ENCODE peak calls at places on chromosomes 11 and 22, in eight cellular contexts. One of them, this sample, is unnamed.

GRCh38 chr11:118910309-118911112 is 15.2 kb downstream of the BCL9L start:
- DNase-seq in HT1080: peak; percentile 76
- DNase-seq in fibroblast of gingiva: peak; percentile 94
- DNase-seq in lung: peak; percentile 83
- DNase-seq in HTR-8/SVneo: peak; percentile 82
- DNase-seq in SK-MEL-5: no peak
- DNase-seq in neural crest cell: no peak
- DNase-seq in coronary artery: peak; percentile 92
- DNase-seq in this sample: no peak

GRCh38 chr11:78803995-78804394 is 229.3 kb upstream of the NARS2 start:
- DNase-seq in coronary artery: no peak
- DNase-seq in fibroblast of gingiva: no peak
- DNase-seq in SK-MEL-5: no peak
- DNase-seq in lung: no peak
- DNase-seq in neural crest cell: no peak
- DNase-seq in HT1080: no peak
- DNase-seq in HTR-8/SVneo: no peak
- DNase-seq in this sample: no peak

GRCh38 chr11:56917708-56918450 is 70.8 kb upstream of the OR5AK2 start:
- DNase-seq in HTR-8/SVneo: no peak
- DNase-seq in HT1080: peak; percentile 50
- DNase-seq in neural crest cell: no peak
- DNase-seq in SK-MEL-5: no peak
- DNase-seq in coronary artery: no peak
- DNase-seq in lung: no peak
- DNase-seq in fibroblast of gingiva: no peak
- DNase-seq in this sample: no peak

GRCh38 chr11:134469627-134470026 is 57.6 kb upstream of the B3GAT1 start:
- DNase-seq in neural crest cell: no peak
- DNase-seq in HTR-8/SVneo: no peak
- DNase-seq in SK-MEL-5: peak; percentile 42
- DNase-seq in HT1080: no peak
- DNase-seq in coronary artery: no peak
- DNase-seq in lung: no peak
- DNase-seq in fibroblast of gingiva: no peak
- DNase-seq in this sample: no peak

GRCh38 chr11:13486926-13487660 is 8.7 kb downstream of the PTH start:
- DNase-seq in neural crest cell: peak; percentile 26
- DNase-seq in lung: peak; percentile 79
- DNase-seq in HTR-8/SVneo: no peak
- DNase-seq in coronary artery: no peak
- DNase-seq in HT1080: peak; percentile 71
- DNase-seq in SK-MEL-5: peak; percentile 72
- DNase-seq in fibroblast of gingiva: no peak
- DNase-seq in this sample: no peak

GRCh38 chr11:14015711-14016110 is 53.2 kb downstream of the SPON1 start:
- DNase-seq in fibroblast of gingiva: peak; percentile 51
- DNase-seq in HTR-8/SVneo: peak; percentile 8
- DNase-seq in neural crest cell: no peak
- DNase-seq in coronary artery: no peak
- DNase-seq in lung: no peak
- DNase-seq in SK-MEL-5: no peak
- DNase-seq in HT1080: peak; percentile 69
- DNase-seq in this sample: no peak

GRCh38 chr11:129225190-129225589 is 33.1 kb upstream of the ARHGAP32 start:
- DNase-seq in coronary artery: no peak
- DNase-seq in SK-MEL-5: no peak
- DNase-seq in fibroblast of gingiva: peak; percentile 36
- DNase-seq in HT1080: peak; percentile 91
- DNase-seq in neural crest cell: no peak
- DNase-seq in HTR-8/SVneo: no peak
- DNase-seq in lung: no peak
- DNase-seq in this sample: no peak

GRCh38 chr11:12089473-12089872 is 20.9 kb upstream of the MICAL2 start:
- DNase-seq in HTR-8/SVneo: no peak
- DNase-seq in neural crest cell: no peak
- DNase-seq in fibroblast of gingiva: no peak
- DNase-seq in coronary artery: no peak
- DNase-seq in SK-MEL-5: no peak
- DNase-seq in HT1080: peak; percentile 75
- DNase-seq in lung: no peak
- DNase-seq in this sample: no peak

GRCh38 chr11:46555269-46556054 is 38.4 kb downstream of the AMBRA1 start:
- DNase-seq in SK-MEL-5: peak; percentile 28
- DNase-seq in fibroblast of gingiva: peak; percentile 63
- DNase-seq in coronary artery: no peak
- DNase-seq in HT1080: no peak
- DNase-seq in HTR-8/SVneo: no peak
- DNase-seq in lung: no peak
- DNase-seq in neural crest cell: no peak
- DNase-seq in this sample: no peak

GRCh38 chr11:108253176-108253575 is 30.3 kb downstream of the ATM start:
- DNase-seq in coronary artery: no peak
- DNase-seq in HTR-8/SVneo: no peak
- DNase-seq in fibroblast of gingiva: no peak
- DNase-seq in HT1080: no peak
- DNase-seq in neural crest cell: no peak
- DNase-seq in lung: no peak
- DNase-seq in SK-MEL-5: no peak
- DNase-seq in this sample: no peak

GRCh38 chr22:24140357-24140756 is 40.9 kb upstream of the SUSD2 start:
- DNase-seq in HT1080: no peak
- DNase-seq in HTR-8/SVneo: no peak
- DNase-seq in coronary artery: no peak
- DNase-seq in SK-MEL-5: no peak
- DNase-seq in lung: no peak
- DNase-seq in fibroblast of gingiva: no peak
- DNase-seq in neural crest cell: no peak
- DNase-seq in this sample: no peak

GRCh38 chr11:8693555-8693954 is 11.0 kb downstream of the RPL27A start:
- DNase-seq in neural crest cell: no peak
- DNase-seq in HT1080: no peak
- DNase-seq in SK-MEL-5: peak; percentile 88
- DNase-seq in coronary artery: peak; percentile 66
- DNase-seq in fibroblast of gingiva: peak; percentile 65
- DNase-seq in lung: no peak
- DNase-seq in HTR-8/SVneo: no peak
- DNase-seq in this sample: peak; percentile 43

GRCh38 chr22:50694766-50695420 is 22.3 kb downstream of the SHANK3 start:
- DNase-seq in HT1080: no peak
- DNase-seq in HTR-8/SVneo: no peak
- DNase-seq in SK-MEL-5: no peak
- DNase-seq in lung: no peak
- DNase-seq in coronary artery: no peak
- DNase-seq in neural crest cell: no peak
- DNase-seq in fibroblast of gingiva: no peak
- DNase-seq in this sample: no peak

GRCh38 chr11:69053546-69054396 is 5.0 kb downstream of the TPCN2 start:
- DNase-seq in neural crest cell: no peak
- DNase-seq in HTR-8/SVneo: no peak
- DNase-seq in HT1080: no peak
- DNase-seq in fibroblast of gingiva: no peak
- DNase-seq in coronary artery: no peak
- DNase-seq in SK-MEL-5: no peak
- DNase-seq in lung: no peak
- DNase-seq in this sample: no peak

GRCh38 chr11:116175707-116176106 is 597.1 kb downstream of the BUD13 start:
- DNase-seq in HT1080: no peak
- DNase-seq in SK-MEL-5: no peak
- DNase-seq in lung: no peak
- DNase-seq in coronary artery: peak; percentile 33
- DNase-seq in fibroblast of gingiva: no peak
- DNase-seq in HTR-8/SVneo: no peak
- DNase-seq in neural crest cell: no peak
- DNase-seq in this sample: peak; percentile 49

GRCh38 chr22:36902143-36902911 is 11.1 kb upstream of the CSF2RB start:
- DNase-seq in neural crest cell: no peak
- DNase-seq in HTR-8/SVneo: no peak
- DNase-seq in fibroblast of gingiva: no peak
- DNase-seq in HT1080: no peak
- DNase-seq in lung: no peak
- DNase-seq in coronary artery: no peak
- DNase-seq in SK-MEL-5: no peak
- DNase-seq in this sample: no peak

GRCh38 chr22:46592390-46592872 is 27.8 kb upstream of the GRAMD4 start:
- DNase-seq in HTR-8/SVneo: no peak
- DNase-seq in fibroblast of gingiva: peak; percentile 35
- DNase-seq in lung: no peak
- DNase-seq in coronary artery: no peak
- DNase-seq in neural crest cell: no peak
- DNase-seq in HT1080: peak; percentile 96
- DNase-seq in SK-MEL-5: peak; percentile 98
- DNase-seq in this sample: no peak

GRCh38 chr11:121670792-121671275 is 218.1 kb upstream of the SORL1-AS1 start:
- DNase-seq in fibroblast of gingiva: no peak
- DNase-seq in HTR-8/SVneo: no peak
- DNase-seq in HT1080: no peak
- DNase-seq in neural crest cell: no peak
- DNase-seq in coronary artery: no peak
- DNase-seq in SK-MEL-5: no peak
- DNase-seq in lung: no peak
- DNase-seq in this sample: no peak

GRCh38 chr11:60705895-60706294 is 6.5 kb downstream of the MS4A8 start:
- DNase-seq in coronary artery: no peak
- DNase-seq in neural crest cell: no peak
- DNase-seq in SK-MEL-5: no peak
- DNase-seq in HTR-8/SVneo: no peak
- DNase-seq in fibroblast of gingiva: no peak
- DNase-seq in lung: no peak
- DNase-seq in HT1080: no peak
- DNase-seq in this sample: no peak

GRCh38 chr11:119589011-119589410 is 140.0 kb downstream of the NECTIN1 start:
- DNase-seq in neural crest cell: no peak
- DNase-seq in HT1080: no peak
- DNase-seq in SK-MEL-5: no peak
- DNase-seq in HTR-8/SVneo: no peak
- DNase-seq in coronary artery: no peak
- DNase-seq in fibroblast of gingiva: no peak
- DNase-seq in lung: no peak
- DNase-seq in this sample: no peak

GRCh38 chr11:86969258-86969657 is 14.1 kb upstream of the FZD4 start:
- DNase-seq in lung: no peak
- DNase-seq in coronary artery: no peak
- DNase-seq in HT1080: no peak
- DNase-seq in SK-MEL-5: no peak
- DNase-seq in HTR-8/SVneo: no peak
- DNase-seq in neural crest cell: no peak
- DNase-seq in fibroblast of gingiva: no peak
- DNase-seq in this sample: no peak

GRCh38 chr11:130043575-130043974 is 26.1 kb upstream of the APLP2 start:
- DNase-seq in coronary artery: no peak
- DNase-seq in HT1080: no peak
- DNase-seq in SK-MEL-5: no peak
- DNase-seq in HTR-8/SVneo: no peak
- DNase-seq in fibroblast of gingiva: no peak
- DNase-seq in neural crest cell: no peak
- DNase-seq in lung: no peak
- DNase-seq in this sample: no peak

GRCh38 chr22:30989473-30989872 is 20.4 kb downstream of the TUG1 start:
- DNase-seq in SK-MEL-5: no peak
- DNase-seq in HT1080: no peak
- DNase-seq in fibroblast of gingiva: no peak
- DNase-seq in HTR-8/SVneo: no peak
- DNase-seq in lung: no peak
- DNase-seq in neural crest cell: no peak
- DNase-seq in coronary artery: no peak
- DNase-seq in this sample: no peak

GRCh38 chr11:25244126-25244525 is 747.3 kb downstream of the LUZP2 start:
- DNase-seq in HTR-8/SVneo: no peak
- DNase-seq in lung: no peak
- DNase-seq in coronary artery: no peak
- DNase-seq in neural crest cell: no peak
- DNase-seq in SK-MEL-5: no peak
- DNase-seq in HT1080: no peak
- DNase-seq in fibroblast of gingiva: no peak
- DNase-seq in this sample: no peak

GRCh38 chr11:12785901-12786300 is 111.7 kb downstream of the TEAD1 start:
- DNase-seq in SK-MEL-5: no peak
- DNase-seq in HT1080: no peak
- DNase-seq in neural crest cell: no peak
- DNase-seq in HTR-8/SVneo: no peak
- DNase-seq in lung: no peak
- DNase-seq in fibroblast of gingiva: no peak
- DNase-seq in coronary artery: no peak
- DNase-seq in this sample: no peak

GRCh38 chr11:86205415-86206268 is 38.9 kb upstream of the EED start:
- DNase-seq in fibroblast of gingiva: no peak
- DNase-seq in HT1080: no peak
- DNase-seq in SK-MEL-5: no peak
- DNase-seq in coronary artery: no peak
- DNase-seq in lung: no peak
- DNase-seq in neural crest cell: no peak
- DNase-seq in HTR-8/SVneo: no peak
- DNase-seq in this sample: no peak

GRCh38 chr11:35619754-35620640 is 1.7 kb downstream of the FJX1 start:
- DNase-seq in HTR-8/SVneo: peak; percentile 37
- DNase-seq in lung: no peak
- DNase-seq in coronary artery: no peak
- DNase-seq in HT1080: no peak
- DNase-seq in fibroblast of gingiva: no peak
- DNase-seq in neural crest cell: peak; percentile 69
- DNase-seq in SK-MEL-5: no peak
- DNase-seq in this sample: peak; percentile 59

GRCh38 chr22:34866501-34867171 is 199.3 kb upstream of the ISX start:
- DNase-seq in coronary artery: no peak
- DNase-seq in fibroblast of gingiva: no peak
- DNase-seq in SK-MEL-5: no peak
- DNase-seq in neural crest cell: no peak
- DNase-seq in HT1080: peak; percentile 76
- DNase-seq in HTR-8/SVneo: no peak
- DNase-seq in lung: no peak
- DNase-seq in this sample: no peak

GRCh38 chr22:37109242-37109917 is at the start of gene TMPRSS6:
- DNase-seq in neural crest cell: no peak
- DNase-seq in HTR-8/SVneo: no peak
- DNase-seq in fibroblast of gingiva: no peak
- DNase-seq in coronary artery: no peak
- DNase-seq in HT1080: no peak
- DNase-seq in lung: no peak
- DNase-seq in SK-MEL-5: no peak
- DNase-seq in this sample: no peak

GRCh38 chr11:114399903-114400221 is 449 bp downstream of the C11orf71 start:
- DNase-seq in lung: no peak
- DNase-seq in SK-MEL-5: no peak
- DNase-seq in coronary artery: peak; percentile 86
- DNase-seq in HT1080: no peak
- DNase-seq in neural crest cell: no peak
- DNase-seq in HTR-8/SVneo: no peak
- DNase-seq in fibroblast of gingiva: no peak
- DNase-seq in this sample: peak; percentile 68

GRCh38 chr11:47337229-47337924 is 15.1 kb downstream of the MYBPC3 start:
- DNase-seq in SK-MEL-5: no peak
- DNase-seq in HT1080: no peak
- DNase-seq in coronary artery: no peak
- DNase-seq in neural crest cell: no peak
- DNase-seq in lung: no peak
- DNase-seq in fibroblast of gingiva: no peak
- DNase-seq in HTR-8/SVneo: no peak
- DNase-seq in this sample: no peak

GRCh38 chr11:1340111-1340510 is 30.7 kb upstream of the TOLLIP start:
- DNase-seq in neural crest cell: no peak
- DNase-seq in fibroblast of gingiva: no peak
- DNase-seq in HT1080: no peak
- DNase-seq in coronary artery: no peak
- DNase-seq in HTR-8/SVneo: no peak
- DNase-seq in SK-MEL-5: no peak
- DNase-seq in lung: no peak
- DNase-seq in this sample: no peak

GRCh38 chr11:126139541-126140091 is 71.8 kb downstream of the RPUSD4 start:
- DNase-seq in neural crest cell: no peak
- DNase-seq in coronary artery: no peak
- DNase-seq in lung: no peak
- DNase-seq in fibroblast of gingiva: peak; percentile 57
- DNase-seq in SK-MEL-5: no peak
- DNase-seq in HTR-8/SVneo: no peak
- DNase-seq in HT1080: no peak
- DNase-seq in this sample: peak; percentile 37

GRCh38 chr11:114233755-114234154 is 62.4 kb upstream of the NNMT start:
- DNase-seq in SK-MEL-5: no peak
- DNase-seq in fibroblast of gingiva: peak; percentile 82
- DNase-seq in HT1080: no peak
- DNase-seq in HTR-8/SVneo: no peak
- DNase-seq in coronary artery: no peak
- DNase-seq in lung: no peak
- DNase-seq in neural crest cell: no peak
- DNase-seq in this sample: no peak

This sample was measured in D341Med.